ENCODE peak calls at places on chromosomes 3 and 15, in ten cellular contexts. One of them, this sample, is unnamed.

GRCh38 chr3:161890147-161890625 is 393.6 kb downstream of the OTOL1 start:
- DNase-seq in HepG2: no peak
- DNase-seq in transverse colon: peak; percentile 16
- DNase-seq in sigmoid colon: no peak
- DNase-seq in SK-N-SH: no peak
- DNase-seq in GM12878: no peak
- DNase-seq in H1: no peak
- DNase-seq in K562: no peak
- DNase-seq in stomach: peak; percentile 72
- DNase-seq in suprapubic skin: no peak
- DNase-seq in this sample: peak; percentile 69

GRCh38 chr15:41870689-41871081 is 23.2 kb downstream of the SPTBN5 start:
- DNase-seq in HepG2: no peak
- DNase-seq in H1: no peak
- DNase-seq in suprapubic skin: no peak
- DNase-seq in GM12878: no peak
- DNase-seq in sigmoid colon: no peak
- DNase-seq in K562: no peak
- DNase-seq in transverse colon: no peak
- DNase-seq in SK-N-SH: no peak
- DNase-seq in stomach: no peak
- DNase-seq in this sample: no peak

GRCh38 chr3:159787191-159787590 is 201.4 kb upstream of the IL12A start:
- DNase-seq in HepG2: peak; percentile 85
- DNase-seq in H1: no peak
- DNase-seq in transverse colon: peak; percentile 64
- DNase-seq in K562: no peak
- DNase-seq in suprapubic skin: no peak
- DNase-seq in stomach: no peak
- DNase-seq in GM12878: no peak
- DNase-seq in SK-N-SH: no peak
- DNase-seq in sigmoid colon: no peak
- DNase-seq in this sample: no peak

GRCh38 chr15:43187544-43188155 is 2.4 kb downstream of the CCNDBP1 start:
- DNase-seq in stomach: no peak
- DNase-seq in HepG2: peak; percentile 53
- DNase-seq in SK-N-SH: peak; percentile 51
- DNase-seq in transverse colon: no peak
- DNase-seq in sigmoid colon: no peak
- DNase-seq in suprapubic skin: no peak
- DNase-seq in K562: no peak
- DNase-seq in H1: no peak
- DNase-seq in GM12878: no peak
- DNase-seq in this sample: no peak

GRCh38 chr3:121431717-121432517 is 113.9 kb downstream of the POLQ start:
- DNase-seq in K562: no peak
- DNase-seq in H1: no peak
- DNase-seq in suprapubic skin: no peak
- DNase-seq in HepG2: peak; percentile 35
- DNase-seq in stomach: no peak
- DNase-seq in GM12878: peak; percentile 62
- DNase-seq in SK-N-SH: no peak
- DNase-seq in transverse colon: peak; percentile 19
- DNase-seq in sigmoid colon: no peak
- DNase-seq in this sample: peak; percentile 31

GRCh38 chr3:198027045-198027798 is 67.2 kb downstream of the LMLN start:
- DNase-seq in transverse colon: no peak
- DNase-seq in HepG2: no peak
- DNase-seq in GM12878: no peak
- DNase-seq in suprapubic skin: no peak
- DNase-seq in K562: peak; percentile 53
- DNase-seq in SK-N-SH: no peak
- DNase-seq in sigmoid colon: no peak
- DNase-seq in stomach: no peak
- DNase-seq in H1: no peak
- DNase-seq in this sample: no peak

GRCh38 chr15:43268111-43269105 is 1.7 kb upstream of the TGM5 start:
- DNase-seq in SK-N-SH: peak; percentile 59
- DNase-seq in sigmoid colon: no peak
- DNase-seq in stomach: no peak
- DNase-seq in H1: peak; percentile 69
- DNase-seq in GM12878: no peak
- DNase-seq in transverse colon: no peak
- DNase-seq in K562: no peak
- DNase-seq in HepG2: peak; percentile 11
- DNase-seq in suprapubic skin: no peak
- DNase-seq in this sample: no peak

GRCh38 chr3:15974647-15975046 is 176.9 kb upstream of the ANKRD28 start:
- DNase-seq in H1: peak; percentile 85
- DNase-seq in stomach: no peak
- DNase-seq in HepG2: no peak
- DNase-seq in SK-N-SH: no peak
- DNase-seq in suprapubic skin: no peak
- DNase-seq in GM12878: no peak
- DNase-seq in transverse colon: no peak
- DNase-seq in K562: peak; percentile 28
- DNase-seq in sigmoid colon: no peak
- DNase-seq in this sample: no peak

GRCh38 chr3:85560088-85560790 is 601.5 kb downstream of the CADM2 start:
- DNase-seq in transverse colon: no peak
- DNase-seq in HepG2: peak; percentile 26
- DNase-seq in sigmoid colon: no peak
- DNase-seq in SK-N-SH: no peak
- DNase-seq in stomach: peak; percentile 53
- DNase-seq in suprapubic skin: no peak
- DNase-seq in GM12878: no peak
- DNase-seq in K562: no peak
- DNase-seq in H1: no peak
- DNase-seq in this sample: no peak

GRCh38 chr15:98866503-98866902 is 141.1 kb downstream of the PGPEP1L start:
- DNase-seq in stomach: no peak
- DNase-seq in H1: no peak
- DNase-seq in K562: no peak
- DNase-seq in transverse colon: no peak
- DNase-seq in HepG2: no peak
- DNase-seq in GM12878: no peak
- DNase-seq in suprapubic skin: no peak
- DNase-seq in SK-N-SH: peak; percentile 59
- DNase-seq in sigmoid colon: no peak
- DNase-seq in this sample: no peak

GRCh38 chr3:62614527-62614926 is 241.2 kb upstream of the FEZF2 start:
- DNase-seq in sigmoid colon: no peak
- DNase-seq in H1: no peak
- DNase-seq in SK-N-SH: no peak
- DNase-seq in stomach: no peak
- DNase-seq in transverse colon: no peak
- DNase-seq in GM12878: no peak
- DNase-seq in K562: no peak
- DNase-seq in suprapubic skin: no peak
- DNase-seq in HepG2: no peak
- DNase-seq in this sample: no peak

GRCh38 chr3:31225923-31226322 is 306.8 kb upstream of the STT3B start:
- DNase-seq in transverse colon: no peak
- DNase-seq in stomach: no peak
- DNase-seq in H1: no peak
- DNase-seq in SK-N-SH: no peak
- DNase-seq in suprapubic skin: no peak
- DNase-seq in GM12878: no peak
- DNase-seq in HepG2: no peak
- DNase-seq in K562: no peak
- DNase-seq in sigmoid colon: no peak
- DNase-seq in this sample: no peak

GRCh38 chr3:117443014-117443413 is 733.4 kb downstream of the TUSC7 start:
- DNase-seq in transverse colon: no peak
- DNase-seq in stomach: no peak
- DNase-seq in HepG2: no peak
- DNase-seq in K562: no peak
- DNase-seq in sigmoid colon: no peak
- DNase-seq in GM12878: no peak
- DNase-seq in H1: no peak
- DNase-seq in SK-N-SH: no peak
- DNase-seq in suprapubic skin: no peak
- DNase-seq in this sample: no peak

GRCh38 chr15:38626443-38627050 is 61.9 kb upstream of the RASGRP1 start:
- DNase-seq in H1: no peak
- DNase-seq in GM12878: no peak
- DNase-seq in suprapubic skin: no peak
- DNase-seq in sigmoid colon: no peak
- DNase-seq in SK-N-SH: no peak
- DNase-seq in stomach: no peak
- DNase-seq in transverse colon: no peak
- DNase-seq in K562: no peak
- DNase-seq in HepG2: no peak
- DNase-seq in this sample: no peak

GRCh38 chr3:56971816-56972215 is 88.6 kb upstream of the SPATA12 start:
- DNase-seq in H1: no peak
- DNase-seq in HepG2: no peak
- DNase-seq in SK-N-SH: no peak
- DNase-seq in GM12878: no peak
- DNase-seq in transverse colon: no peak
- DNase-seq in suprapubic skin: no peak
- DNase-seq in stomach: no peak
- DNase-seq in K562: no peak
- DNase-seq in sigmoid colon: no peak
- DNase-seq in this sample: no peak

GRCh38 chr3:27626596-27627118 is 95.5 kb downstream of the EOMES start:
- DNase-seq in GM12878: no peak
- DNase-seq in HepG2: peak; percentile 9
- DNase-seq in H1: no peak
- DNase-seq in SK-N-SH: no peak
- DNase-seq in stomach: no peak
- DNase-seq in sigmoid colon: no peak
- DNase-seq in transverse colon: no peak
- DNase-seq in K562: no peak
- DNase-seq in suprapubic skin: no peak
- DNase-seq in this sample: no peak

GRCh38 chr3:16279417-16279816 is 14.4 kb downstream of the OXNAD1 start:
- DNase-seq in H1: no peak
- DNase-seq in sigmoid colon: no peak
- DNase-seq in HepG2: no peak
- DNase-seq in K562: no peak
- DNase-seq in stomach: no peak
- DNase-seq in suprapubic skin: no peak
- DNase-seq in transverse colon: no peak
- DNase-seq in SK-N-SH: no peak
- DNase-seq in GM12878: no peak
- DNase-seq in this sample: no peak

GRCh38 chr3:16289144-16289889 is 24.3 kb downstream of the OXNAD1 start:
- DNase-seq in SK-N-SH: no peak
- DNase-seq in suprapubic skin: no peak
- DNase-seq in transverse colon: no peak
- DNase-seq in K562: peak; percentile 46
- DNase-seq in stomach: no peak
- DNase-seq in HepG2: no peak
- DNase-seq in sigmoid colon: no peak
- DNase-seq in GM12878: no peak
- DNase-seq in H1: no peak
- DNase-seq in this sample: no peak

GRCh38 chr15:74317820-74318375 is 49.5 kb downstream of the CYP11A1 start:
- DNase-seq in K562: no peak
- DNase-seq in stomach: no peak
- DNase-seq in H1: no peak
- DNase-seq in suprapubic skin: peak; percentile 85
- DNase-seq in HepG2: no peak
- DNase-seq in transverse colon: peak; percentile 43
- DNase-seq in GM12878: no peak
- DNase-seq in SK-N-SH: peak; percentile 42
- DNase-seq in sigmoid colon: peak; percentile 93
- DNase-seq in this sample: no peak

GRCh38 chr3:172084871-172085556 is 45.6 kb downstream of the FNDC3B start:
- DNase-seq in SK-N-SH: no peak
- DNase-seq in stomach: no peak
- DNase-seq in transverse colon: no peak
- DNase-seq in suprapubic skin: no peak
- DNase-seq in H1: no peak
- DNase-seq in K562: no peak
- DNase-seq in HepG2: no peak
- DNase-seq in sigmoid colon: no peak
- DNase-seq in GM12878: no peak
- DNase-seq in this sample: no peak
- TF ChIP-seq EP300 in SK-N-SH: no peak
- TF ChIP-seq EP300 in stomach: no peak
- TF ChIP-seq EP300 in transverse colon: no peak
- TF ChIP-seq EP300 in suprapubic skin: no peak
- TF ChIP-seq EP300 in H1: no peak
- TF ChIP-seq EP300 in K562: no peak
- TF ChIP-seq EP300 in HepG2: no peak
- TF ChIP-seq EP300 in sigmoid colon: no peak
- TF ChIP-seq EP300 in GM12878: no peak
- TF ChIP-seq EP300 in this sample: no peak

GRCh38 chr3:20361000-20361399 is 175.0 kb upstream of the SGO1 start:
- DNase-seq in SK-N-SH: no peak
- DNase-seq in GM12878: no peak
- DNase-seq in suprapubic skin: no peak
- DNase-seq in sigmoid colon: no peak
- DNase-seq in H1: no peak
- DNase-seq in transverse colon: no peak
- DNase-seq in K562: no peak
- DNase-seq in HepG2: no peak
- DNase-seq in stomach: no peak
- DNase-seq in this sample: no peak
- TF ChIP-seq POLR2AphosphoS5 in SK-N-SH: no peak
- TF ChIP-seq POLR2AphosphoS5 in GM12878: no peak
- TF ChIP-seq POLR2AphosphoS5 in suprapubic skin: no peak
- TF ChIP-seq POLR2AphosphoS5 in sigmoid colon: no peak
- TF ChIP-seq POLR2AphosphoS5 in H1: no peak
- TF ChIP-seq POLR2AphosphoS5 in transverse colon: no peak
- TF ChIP-seq POLR2AphosphoS5 in K562: no peak
- TF ChIP-seq POLR2AphosphoS5 in HepG2: no peak
- TF ChIP-seq POLR2AphosphoS5 in stomach: no peak
- TF ChIP-seq POLR2AphosphoS5 in this sample: no peak

GRCh38 chr3:46923559-46924350 is 46.2 kb downstream of the PTH1R start:
- DNase-seq in K562: peak; percentile 54
- DNase-seq in stomach: peak; percentile 57
- DNase-seq in sigmoid colon: peak; percentile 64
- DNase-seq in suprapubic skin: peak; percentile 63
- DNase-seq in GM12878: no peak
- DNase-seq in SK-N-SH: peak; percentile 79
- DNase-seq in H1: peak; percentile 75
- DNase-seq in HepG2: peak; percentile 31
- DNase-seq in transverse colon: peak; percentile 43
- DNase-seq in this sample: no peak
- TF ChIP-seq EP300 in K562: no peak
- TF ChIP-seq EP300 in stomach: no peak
- TF ChIP-seq EP300 in sigmoid colon: no peak
- TF ChIP-seq EP300 in suprapubic skin: no peak
- TF ChIP-seq EP300 in GM12878: no peak
- TF ChIP-seq EP300 in SK-N-SH: no peak
- TF ChIP-seq EP300 in H1: no peak
- TF ChIP-seq EP300 in HepG2: no peak
- TF ChIP-seq EP300 in transverse colon: no peak
- TF ChIP-seq EP300 in this sample: no peak

DNA sequence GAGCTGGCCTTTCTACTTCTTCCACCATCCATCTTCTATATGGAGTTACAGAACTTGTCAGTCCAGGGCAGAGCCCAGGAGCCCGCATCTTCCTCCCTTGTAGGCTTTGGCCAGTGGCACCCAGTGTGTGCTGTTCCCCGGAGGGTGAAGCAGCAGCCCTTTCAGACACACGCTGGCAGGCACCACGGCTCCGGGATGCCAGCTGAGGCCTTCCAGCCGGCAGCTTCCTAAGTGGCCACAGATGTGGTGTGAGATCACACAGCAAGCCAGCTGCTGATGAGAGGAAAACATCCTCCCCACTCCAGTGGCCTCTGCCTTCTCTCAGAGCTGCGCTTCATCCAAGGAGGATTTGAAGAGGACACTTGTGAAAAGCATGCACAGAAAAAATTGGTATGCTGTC is 24.1 kb downstream of the CRABP1 start:
- DNase-seq in transverse colon: no peak
- DNase-seq in H1: no peak
- DNase-seq in K562: no peak
- DNase-seq in SK-N-SH: peak; percentile 81
- DNase-seq in HepG2: no peak
- DNase-seq in GM12878: no peak
- DNase-seq in stomach: no peak
- DNase-seq in sigmoid colon: peak; percentile 68
- DNase-seq in suprapubic skin: no peak
- DNase-seq in this sample: no peak
- TF ChIP-seq POLR2AphosphoS5 in transverse colon: no peak
- TF ChIP-seq POLR2AphosphoS5 in H1: no peak
- TF ChIP-seq POLR2AphosphoS5 in K562: no peak
- TF ChIP-seq POLR2AphosphoS5 in SK-N-SH: no peak
- TF ChIP-seq POLR2AphosphoS5 in HepG2: no peak
- TF ChIP-seq POLR2AphosphoS5 in GM12878: no peak
- TF ChIP-seq POLR2AphosphoS5 in stomach: no peak
- TF ChIP-seq POLR2AphosphoS5 in sigmoid colon: no peak
- TF ChIP-seq POLR2AphosphoS5 in suprapubic skin: no peak
- TF ChIP-seq POLR2AphosphoS5 in this sample: no peak

This sample was measured in upper lobe of left lung.